ENCODE peak calls at places on chromosomes 13 and 19, in ten cellular contexts. P is stimulated activated CD4-positive, alpha-beta T cell treated with anti-CD3 and anti-CD28 coated beads, Interleukin-2, amount 100 ng/mL, for 48 hours; V is astrocyte of the spinal cord; Y is posterior cingulate gyrus; B is NCI-H774; H is AG08395; O is HEK293T; W is left cardiac atrium; U is stromal cell of bone marrow; L is heart right ventricle. I is an unnamed sample.
A peak's percentile ranks its signal among the peaks of the same experiment; 100 is the strongest.

GRCh38 chr13:113650731-113651148 is 7.3 kb downstream of the ATP4B start:
- DNase-seq in P (no peak), V (no peak), Y (no peak), B (no peak), H (no peak), O (no peak), W (no peak), U (no peak), L (no peak), I (no peak)

GRCh38 chr13:33446821-33447481 is 161.4 kb upstream of the STARD13 start:
- DNase-seq in P (no peak), V (no peak), Y (no peak), B (no peak), H (no peak), O (no peak), W (no peak), U (no peak), L (no peak), I (no peak)

GRCh38 chr19:5080030-5080644 is 111.2 kb downstream of the KDM4B start:
- DNase-seq in P (no peak), V (no peak), Y (no peak), B (no peak), H (no peak), O (no peak), W (no peak), U (no peak), L (no peak), I (no peak)

GRCh38 chr19:40444181-40445005 is at the start of gene SERTAD3:
- DNase-seq in P (peak; percentile 94), V (peak; percentile 97), Y (peak; percentile 98), B (peak; percentile 92), H (peak; percentile 98), O (peak; percentile 92), W (peak; percentile 98), U (peak; percentile 89), L (peak; percentile 97), I (peak; percentile 97)

GRCh38 chr13:101181076-101181685 is 235.1 kb downstream of the NALCN start:
- DNase-seq in P (no peak), V (peak; percentile 2), Y (no peak), B (no peak), H (no peak), O (no peak), W (no peak), U (no peak), L (no peak), I (no peak)

GRCh38 chr13:48265217-48265815 is 32.3 kb downstream of the ITM2B start:
- DNase-seq in P (peak; percentile 12), V (no peak), Y (no peak), B (no peak), H (no peak), O (no peak), W (no peak), U (no peak), L (no peak), I (no peak)

GRCh38 chr19:3721131-3721899 is 13.1 kb downstream of the TJP3 start:
- DNase-seq in P (peak; percentile 95), V (peak; percentile 84), Y (peak; percentile 88), B (peak; percentile 96), H (peak; percentile 92), O (peak; percentile 94), W (peak; percentile 85), U (peak; percentile 43), L (peak; percentile 74), I (peak; percentile 85)

GRCh38 chr19:44093931-44094765 is at the start of gene ZNF224:
- DNase-seq in P (peak; percentile 74), V (peak; percentile 92), Y (peak; percentile 98), B (peak; percentile 90), H (peak; percentile 94), O (peak; percentile 86), W (peak; percentile 93), U (peak; percentile 90), L (peak; percentile 87), I (peak; percentile 84)

GRCh38 chr13:102311901-102312300 is 89.9 kb downstream of the FGF14 start:
- DNase-seq in P (no peak), V (no peak), Y (no peak), B (no peak), H (no peak), O (no peak), W (no peak), U (no peak), L (no peak), I (no peak)

GRCh38 chr19:35109395-35110112 is 6.1 kb upstream of the FXYD3 start:
- DNase-seq in P (no peak), V (no peak), Y (no peak), B (no peak), H (no peak), O (no peak), W (no peak), U (no peak), L (no peak), I (no peak)

GRCh38 chr13:29994911-29995601 is 144.6 kb upstream of the UBL3 start:
- DNase-seq in P (no peak), V (no peak), Y (no peak), B (no peak), H (peak; percentile 31), O (no peak), W (no peak), U (peak; percentile 71), L (no peak), I (no peak)

GRCh38 chr13:113442354-113442984 is 10.8 kb downstream of the ADPRHL1 start:
- DNase-seq in P (no peak), V (no peak), Y (peak; percentile 8), B (no peak), H (no peak), O (no peak), W (no peak), U (no peak), L (no peak), I (no peak)

GRCh38 chr13:73952683-73953082 is 181.5 kb downstream of the KLF12 start:
- DNase-seq in P (no peak), V (no peak), Y (no peak), B (no peak), H (no peak), O (no peak), W (no peak), U (no peak), L (no peak), I (no peak)

GRCh38 chr19:51544038-51544437 is 12.6 kb upstream of the SIGLEC6 start:
- DNase-seq in P (no peak), V (no peak), Y (no peak), B (no peak), H (no peak), O (no peak), W (no peak), U (no peak), L (no peak), I (no peak)

GRCh38 chr13:26968431-26969335 is 202.9 kb downstream of the USP12 start:
- DNase-seq in P (no peak), V (no peak), Y (no peak), B (no peak), H (peak; percentile 38), O (no peak), W (no peak), U (peak; percentile 19), L (no peak), I (no peak)

GRCh38 chr13:98033277-98034247 is 80.1 kb downstream of the IPO5 start:
- DNase-seq in P (no peak), V (peak; percentile 56), Y (no peak), B (no peak), H (peak; percentile 67), O (peak; percentile 29), W (no peak), U (peak; percentile 49), L (no peak), I (no peak)

GRCh38 chr13:42524487-42525034 is 49.4 kb upstream of the TNFSF11 start:
- DNase-seq in P (no peak), V (no peak), Y (no peak), B (no peak), H (no peak), O (no peak), W (no peak), U (no peak), L (no peak), I (no peak)

GRCh38 chr19:14649020-14649419 is 25.6 kb downstream of the ADGRE3 start:
- DNase-seq in P (no peak), V (no peak), Y (no peak), B (no peak), H (no peak), O (no peak), W (no peak), U (no peak), L (no peak), I (no peak)

GRCh38 chr13:21000647-21001046 is 60.7 kb downstream of the LATS2 start:
- DNase-seq in P (no peak), V (no peak), Y (no peak), B (no peak), H (no peak), O (no peak), W (no peak), U (no peak), L (no peak), I (no peak)

GRCh38 chr13:40528881-40529280 is 137.6 kb downstream of the FOXO1 start:
- DNase-seq in P (no peak), V (no peak), Y (no peak), B (no peak), H (no peak), O (no peak), W (no peak), U (no peak), L (no peak), I (no peak)

GRCh38 chr13:100789481-100789880 is 114.9 kb upstream of the TMTC4 start:
- DNase-seq in P (no peak), V (peak; percentile 41), Y (no peak), B (peak; percentile 62), H (peak; percentile 20), O (no peak), W (no peak), U (peak; percentile 9), L (no peak), I (no peak)

GRCh38 chr19:56108447-56109195 is 12.5 kb downstream of the ZNF787 start:
- DNase-seq in P (no peak), V (no peak), Y (no peak), B (no peak), H (peak; percentile 39), O (no peak), W (peak; percentile 69), U (no peak), L (peak; percentile 61), I (no peak)

GRCh38 chr13:99406799-99407201 is 94.5 kb upstream of the TM9SF2 start:
- DNase-seq in P (no peak), V (no peak), Y (no peak), B (no peak), H (no peak), O (no peak), W (no peak), U (no peak), L (no peak), I (no peak)

GRCh38 chr13:101488734-101489133 is 36.3 kb downstream of the ITGBL1 start:
- DNase-seq in P (no peak), V (no peak), Y (no peak), B (no peak), H (no peak), O (no peak), W (no peak), U (no peak), L (no peak), I (no peak)

GRCh38 chr19:31316201-31316951 is 32.9 kb downstream of the TSHZ3 start:
- DNase-seq in P (no peak), V (peak; percentile 60), Y (no peak), B (no peak), H (no peak), O (peak; percentile 38), W (peak; percentile 41), U (no peak), L (no peak), I (no peak)

I was measured in activated gamma-delta T cell treated with Interleukin-2 at 50 U/mL for 16 hours.